ENCODE peak calls at places on chromosome 4, in nine cellular contexts. V, Q, O, H, S, T, Z, A and M are unnamed samples.

GRCh38 chr4:73904491-73904890 is 35.3 kb downstream of the CXCL1 start:
- DNase-seq in Q (peak; percentile 47), V (no peak), O (no peak), S (no peak), H (no peak), Z (no peak), A (no peak), T (no peak), M (no peak)

GRCh38 chr4:74038161-74039064 is at the start of gene CXCL3:
- DNase-seq in H (no peak), O (peak; percentile 9), V (no peak), A (peak; percentile 71), S (peak; percentile 59), Q (peak; percentile 61), Z (peak; percentile 85), T (peak; percentile 73), M (peak; percentile 83)

GRCh38 chr4:2135083-2135482 is 76.0 kb downstream of the NAT8L start:
- DNase-seq in Z (no peak), Q (peak; percentile 4), O (no peak), A (no peak), V (no peak), S (peak; percentile 43), T (peak; percentile 30), H (no peak), M (peak; percentile 33)

GRCh38 chr4:100391913-100392312 is 125.9 kb downstream of the EMCN start:
- DNase-seq in Z (no peak), O (no peak), A (peak; percentile 10), S (no peak), V (no peak), Q (peak; percentile 59), T (no peak), H (no peak), M (no peak)

GRCh38 chr4:158094413-158095110 is 78.3 kb downstream of the GASK1B start:
- DNase-seq in V (no peak), T (peak; percentile 11), Z (no peak), H (no peak), S (no peak), Q (peak; percentile 83), O (no peak), A (peak; percentile 70), M (peak; percentile 58)

GRCh38 chr4:151322565-151322964 is 2.8 kb downstream of the SH3D19 start:
- DNase-seq in A (no peak), Q (peak; percentile 23), S (no peak), T (no peak), O (no peak), Z (no peak), H (no peak), V (no peak), M (no peak)

GRCh38 chr4:130092187-130093015 is 996.4 kb downstream of the C4orf33 start:
- DNase-seq in H (no peak), Z (no peak), Q (no peak), T (no peak), O (no peak), S (no peak), V (no peak), A (no peak), M (no peak)

GRCh38 chr4:101651778-101652177 is 138.8 kb upstream of the BANK1 start:
- DNase-seq in H (no peak), O (no peak), Z (no peak), Q (no peak), A (no peak), V (no peak), T (no peak), S (no peak), M (no peak)

GRCh38 chr4:173509031-173510001 is 20.7 kb downstream of the HAND2 start:
- DNase-seq in Q (no peak), O (no peak), V (no peak), A (no peak), S (no peak), H (no peak), Z (no peak), T (peak; percentile 82), M (peak; percentile 71)

GRCh38 chr4:67035501-67035900 is 509.8 kb downstream of the CENPC start:
- DNase-seq in V (no peak), T (no peak), A (peak; percentile 3), O (no peak), S (no peak), H (no peak), Q (peak; percentile 15), Z (no peak), M (no peak)

GRCh38 chr4:150206265-150206664 is 128.0 kb downstream of the DCLK2 start:
- DNase-seq in Q (no peak), V (no peak), A (no peak), T (no peak), S (no peak), Z (no peak), H (no peak), O (no peak), M (no peak)

GRCh38 chr4:119025440-119025839 is 110.2 kb upstream of the MYOZ2 start:
- DNase-seq in A (peak; percentile 51), V (no peak), O (no peak), Q (peak; percentile 86), S (no peak), H (no peak), Z (no peak), T (no peak), M (peak; percentile 66)

GRCh38 chr4:113618205-113618604 is 143.3 kb downstream of the CAMK2D start:
- DNase-seq in Z (no peak), V (no peak), H (no peak), A (no peak), Q (no peak), T (no peak), O (no peak), S (no peak), M (no peak)

GRCh38 chr4:47534772-47535171 is 49.7 kb downstream of the ATP10D start:
- DNase-seq in S (no peak), H (no peak), O (no peak), Q (no peak), Z (no peak), T (no peak), A (no peak), V (no peak), M (no peak)

GRCh38 chr4:4914059-4914820 is 54.8 kb downstream of the MSX1 start:
- DNase-seq in O (no peak), V (no peak), H (no peak), A (no peak), T (no peak), Q (peak; percentile 63), S (no peak), Z (no peak), M (no peak)

GRCh38 chr4:54568184-54568583 is 89.6 kb upstream of the KIT start:
- DNase-seq in A (peak; percentile 51), H (no peak), S (no peak), O (no peak), Z (no peak), Q (peak; percentile 82), V (no peak), T (peak; percentile 33), M (no peak)

GRCh38 chr4:24912252-24913098 is at the start of gene CCDC149:
- DNase-seq in Q (peak; percentile 57), O (peak; percentile 92), Z (peak; percentile 86), S (peak; percentile 80), T (peak; percentile 92), H (peak; percentile 72), A (peak; percentile 59), V (peak; percentile 4), M (peak; percentile 87)

GRCh38 chr4:114078636-114079035 is 99.2 kb upstream of the ARSJ start:
- DNase-seq in O (no peak), Q (peak; percentile 13), H (no peak), S (no peak), Z (no peak), A (no peak), V (no peak), T (no peak), M (no peak)

GRCh38 chr4:41692717-41693345 is 55.7 kb downstream of the PHOX2B start:
- DNase-seq in S (peak; percentile 56), A (peak; percentile 51), Z (peak; percentile 80), O (peak; percentile 39), Q (peak; percentile 41), H (peak; percentile 10), T (peak; percentile 79), V (peak; percentile 26), M (peak; percentile 77)

GRCh38 chr4:6619466-6620255 is 20.8 kb upstream of the MRFAP1 start:
- DNase-seq in S (no peak), Q (no peak), A (no peak), O (no peak), Z (peak; percentile 59), H (no peak), V (no peak), T (no peak), M (no peak)